ENCODE peak calls at places on chromosomes 12 and 14, in four cellular contexts. One of them, this sample, is unnamed.

GRCh38 chr12:14410841-14411569 is 45.5 kb downstream of the ATF7IP start:
- DNase-seq in ACHN: no peak
- DNase-seq in frontal cortex: no peak
- DNase-seq in aorta: no peak
- DNase-seq in this sample: no peak

GRCh38 chr12:109111775-109112491 is 4.5 kb upstream of the ACACB start:
- DNase-seq in ACHN: peak
- DNase-seq in aorta: peak
- DNase-seq in frontal cortex: peak
- DNase-seq in this sample: no peak

GRCh38 chr12:6392499-6392898 is 8.5 kb downstream of the LTBR start:
- DNase-seq in frontal cortex: no peak
- DNase-seq in ACHN: no peak
- DNase-seq in aorta: no peak
- DNase-seq in this sample: no peak

GRCh38 chr14:79040742-79041249 is 870.6 kb downstream of the NRXN3 start:
- DNase-seq in ACHN: no peak
- DNase-seq in frontal cortex: no peak
- DNase-seq in aorta: no peak
- DNase-seq in this sample: no peak

GRCh38 chr12:113405687-113406086 is 2.0 kb upstream of the SDS start:
- DNase-seq in aorta: no peak
- DNase-seq in ACHN: no peak
- DNase-seq in frontal cortex: no peak
- DNase-seq in this sample: no peak

GRCh38 chr14:104422301-104423223 is 157.0 kb upstream of the C14orf180 start:
- DNase-seq in frontal cortex: no peak
- DNase-seq in aorta: no peak
- DNase-seq in ACHN: no peak
- DNase-seq in this sample: no peak

GRCh38 chr14:37843969-37844607 is 248.7 kb downstream of the TTC6 start:
- DNase-seq in frontal cortex: no peak
- DNase-seq in aorta: no peak
- DNase-seq in ACHN: no peak
- DNase-seq in this sample: no peak

GRCh38 chr12:108597559-108598471 is at the start of gene TMEM119:
- DNase-seq in ACHN: no peak
- DNase-seq in frontal cortex: no peak
- DNase-seq in aorta: no peak
- DNase-seq in this sample: no peak

GRCh38 chr12:120592121-120593049 is 11.2 kb upstream of the POP5 start:
- DNase-seq in frontal cortex: no peak
- DNase-seq in ACHN: no peak
- DNase-seq in aorta: no peak
- DNase-seq in this sample: no peak

GRCh38 chr12:81170072-81170471 is 92.2 kb downstream of the ACSS3 start:
- DNase-seq in frontal cortex: no peak
- DNase-seq in aorta: no peak
- DNase-seq in ACHN: no peak
- DNase-seq in this sample: no peak

GRCh38 chr12:11717533-11717961 is 68.1 kb downstream of the ETV6 start:
- DNase-seq in ACHN: peak
- DNase-seq in frontal cortex: no peak
- DNase-seq in aorta: no peak
- DNase-seq in this sample: no peak

GRCh38 chr14:32509632-32510187 is 180.6 kb downstream of the AKAP6 start:
- DNase-seq in aorta: peak
- DNase-seq in ACHN: peak
- DNase-seq in frontal cortex: peak
- DNase-seq in this sample: no peak

GRCh38 chr12:56953314-56953713 is 4.1 kb downstream of the RDH16 start:
- DNase-seq in frontal cortex: no peak
- DNase-seq in ACHN: no peak
- DNase-seq in aorta: no peak
- DNase-seq in this sample: no peak

GRCh38 chr12:219891-220352 is 6.0 kb upstream of the SLC6A12 start:
- DNase-seq in ACHN: peak
- DNase-seq in aorta: peak
- DNase-seq in frontal cortex: peak
- DNase-seq in this sample: no peak

GRCh38 chr12:5898874-5899273 is 46.2 kb downstream of the ANO2 start:
- DNase-seq in frontal cortex: no peak
- DNase-seq in aorta: no peak
- DNase-seq in ACHN: peak
- DNase-seq in this sample: no peak

GRCh38 chr12:120490833-120491512 is 4.9 kb upstream of the DYNLL1 start:
- DNase-seq in aorta: peak
- DNase-seq in frontal cortex: no peak
- DNase-seq in ACHN: no peak
- DNase-seq in this sample: no peak

GRCh38 chr12:57216014-57216891 is at the start of gene NXPH4:
- DNase-seq in frontal cortex: peak
- DNase-seq in aorta: peak
- DNase-seq in ACHN: peak
- DNase-seq in this sample: peak

GRCh38 chr14:102020058-102020971 is 55.9 kb downstream of the DYNC1H1 start:
- DNase-seq in aorta: no peak
- DNase-seq in ACHN: peak
- DNase-seq in frontal cortex: no peak
- DNase-seq in this sample: no peak

GRCh38 chr12:120834489-120835303 is 69.5 kb downstream of the SPPL3 start:
- DNase-seq in ACHN: no peak
- DNase-seq in frontal cortex: no peak
- DNase-seq in aorta: no peak
- DNase-seq in this sample: no peak

GRCh38 chr12:92879698-92880322 is 49.3 kb downstream of the EEA1 start:
- DNase-seq in aorta: no peak
- DNase-seq in frontal cortex: no peak
- DNase-seq in ACHN: no peak
- DNase-seq in this sample: no peak

GRCh38 chr14:38143651-38144505 is 63.8 kb upstream of the SSTR1 start:
- DNase-seq in frontal cortex: no peak
- DNase-seq in ACHN: peak
- DNase-seq in aorta: no peak
- DNase-seq in this sample: no peak

GRCh38 chr14:83473846-83474245 is 1940.2 kb upstream of the SEL1L start:
- DNase-seq in frontal cortex: no peak
- DNase-seq in aorta: no peak
- DNase-seq in ACHN: no peak
- DNase-seq in this sample: no peak

GRCh38 chr14:69152181-69152943 is 557 bp downstream of the DCAF5 start:
- DNase-seq in frontal cortex: peak
- DNase-seq in ACHN: peak
- DNase-seq in aorta: no peak
- DNase-seq in this sample: peak

GRCh38 chr12:43863770-43864366 is 28.0 kb downstream of the TMEM117 start:
- DNase-seq in ACHN: no peak
- DNase-seq in frontal cortex: no peak
- DNase-seq in aorta: no peak
- DNase-seq in this sample: no peak

GRCh38 chr12:38389581-38389980 is 73.0 kb downstream of the ALG10B start:
- DNase-seq in frontal cortex: no peak
- DNase-seq in aorta: no peak
- DNase-seq in ACHN: no peak
- DNase-seq in this sample: no peak

GRCh38 chr12:1791104-1791927 is 29.0 kb upstream of the LRTM2 start:
- DNase-seq in ACHN: peak
- DNase-seq in frontal cortex: peak
- DNase-seq in aorta: no peak
- DNase-seq in this sample: peak

GRCh38 chr12:28033538-28033915 is 61.0 kb upstream of the PTHLH start:
- DNase-seq in frontal cortex: no peak
- DNase-seq in ACHN: no peak
- DNase-seq in aorta: no peak
- DNase-seq in this sample: no peak

GRCh38 chr12:123488539-123489230 is 30.7 kb downstream of the SNRNP35 start:
- DNase-seq in aorta: no peak
- DNase-seq in ACHN: no peak
- DNase-seq in frontal cortex: no peak
- DNase-seq in this sample: no peak

GRCh38 chr12:15336772-15337553 is 14.7 kb downstream of the PTPRO start:
- DNase-seq in ACHN: peak
- DNase-seq in aorta: no peak
- DNase-seq in frontal cortex: no peak
- DNase-seq in this sample: no peak

GRCh38 chr12:4246116-4246515 is 27.4 kb upstream of the CCND2 start:
- DNase-seq in aorta: no peak
- DNase-seq in ACHN: no peak
- DNase-seq in frontal cortex: no peak
- DNase-seq in this sample: no peak

GRCh38 chr12:644293-644639 is 19.0 kb downstream of the NINJ2 start:
- DNase-seq in frontal cortex: no peak
- DNase-seq in ACHN: no peak
- DNase-seq in aorta: no peak
- DNase-seq in this sample: no peak

GRCh38 chr12:119835068-119835467 is 42.1 kb downstream of the CIT start:
- DNase-seq in frontal cortex: no peak
- DNase-seq in ACHN: peak
- DNase-seq in aorta: no peak
- DNase-seq in this sample: no peak

This sample was measured in NCI-H510A.